ENCODE peak calls at places on chromosome 6, in four cellular contexts. L is heart left ventricle, V is small intestine, A is K562. G is an unnamed sample.
A peak's percentile ranks its signal among the peaks of the same experiment; 100 is the strongest.

GRCh38 chr6:169852504-169853195 is 101.2 kb downstream of the ERMARD start:
- DNase-seq in L (peak; percentile 57), V (no peak), A (no peak), G (no peak)

GRCh38 chr6:165098165-165098564 is 211.2 kb downstream of the C6orf118 start:
- DNase-seq in L (no peak), V (no peak), A (peak; percentile 23), G (peak; percentile 1)

GRCh38 chr6:14105547-14105946 is 12.0 kb upstream of the CD83 start:
- DNase-seq in L (no peak), V (no peak), A (no peak), G (no peak)

GRCh38 chr6:81753709-81754678 is 1.5 kb upstream of the TENT5A start:
- DNase-seq in L (peak; percentile 92), V (peak; percentile 84), A (peak; percentile 81), G (peak; percentile 71)

GRCh38 chr6:52283111-52283510 is 1.4 kb downstream of the MCM3 start:
- DNase-seq in L (no peak), V (no peak), A (no peak), G (no peak)

GRCh38 chr6:165301372-165302246 is 7.8 kb downstream of the C6orf118 start:
- DNase-seq in L (no peak), V (no peak), A (no peak), G (no peak)

GRCh38 chr6:152698692-152699091 is 995 bp downstream of the MYCT1 start:
- DNase-seq in L (no peak), V (no peak), A (no peak), G (no peak)

GRCh38 chr6:129364037-129364436 is 345.9 kb downstream of the ARHGAP18 start:
- DNase-seq in L (no peak), V (no peak), A (no peak), G (no peak)

GRCh38 chr6:74492587-74492986 is 713.3 kb downstream of the COL12A1 start:
- DNase-seq in L (no peak), V (no peak), A (no peak), G (no peak)

GRCh38 chr6:155417454-155417853 is 38.2 kb downstream of the NOX3 start:
- DNase-seq in L (no peak), V (peak; percentile 16), A (no peak), G (no peak)

GRCh38 chr6:116405147-116405546 is 34.4 kb downstream of the DSE start:
- DNase-seq in L (no peak), V (no peak), A (no peak), G (no peak)

GRCh38 chr6:145247677-145248419 is 487.5 kb downstream of the EPM2A start:
- DNase-seq in L (no peak), V (no peak), A (no peak), G (peak; percentile 95)

GRCh38 chr6:1759877-1760276 is 150.2 kb downstream of the FOXC1 start:
- DNase-seq in L (no peak), V (no peak), A (no peak), G (no peak)

GRCh38 chr6:7769702-7770101 is 43.8 kb downstream of the BMP6 start:
- DNase-seq in L (no peak), V (no peak), A (no peak), G (no peak)

GRCh38 chr6:170206931-170207431 is 83.9 kb downstream of the DLL1 start:
- DNase-seq in L (no peak), V (no peak), A (no peak), G (no peak)

GRCh38 chr6:129312865-129313264 is 397.1 kb downstream of the ARHGAP18 start:
- DNase-seq in L (no peak), V (no peak), A (no peak), G (no peak)

GRCh38 chr6:74690365-74690764 is 515.5 kb downstream of the COL12A1 start:
- DNase-seq in L (no peak), V (no peak), A (no peak), G (peak; percentile 5)

GRCh38 chr6:11221623-11222384 is 10.7 kb downstream of the NEDD9 start:
- DNase-seq in L (no peak), V (no peak), A (no peak), G (no peak)

GRCh38 chr6:62272118-62272517 is 13.9 kb downstream of the KHDRBS2 start:
- DNase-seq in L (no peak), V (no peak), A (no peak), G (no peak)

GRCh38 chr6:136404627-136405310 is 115.1 kb upstream of the BCLAF1 start:
- DNase-seq in L (no peak), V (no peak), A (no peak), G (no peak)

GRCh38 chr6:41704028-41704427 is 31.4 kb downstream of the TFEB start:
- DNase-seq in L (peak; percentile 15), V (no peak), A (peak; percentile 31), G (no peak)

GRCh38 chr6:75213112-75213511 is 7.3 kb upstream of the COL12A1 start:
- DNase-seq in L (no peak), V (no peak), A (no peak), G (peak; percentile 65)

GRCh38 chr6:105892577-105893262 is 193.4 kb upstream of the PRDM1 start:
- DNase-seq in L (no peak), V (no peak), A (peak; percentile 68), G (no peak)

GRCh38 chr6:134416501-134417154 is 98.7 kb upstream of the SGK1 start:
- DNase-seq in L (no peak), V (no peak), A (peak; percentile 60), G (no peak)

GRCh38 chr6:89963391-89963790 is 69.1 kb downstream of the GJA10 start:
- DNase-seq in L (no peak), V (no peak), A (no peak), G (peak; percentile 12)

GRCh38 chr6:18245079-18245478 is 19.3 kb downstream of the DEK start:
- DNase-seq in L (no peak), V (no peak), A (no peak), G (no peak)

GRCh38 chr6:34366639-34366921 is 25.9 kb downstream of the NUDT3 start:
- DNase-seq in L (no peak), V (no peak), A (no peak), G (no peak)

DNA sequence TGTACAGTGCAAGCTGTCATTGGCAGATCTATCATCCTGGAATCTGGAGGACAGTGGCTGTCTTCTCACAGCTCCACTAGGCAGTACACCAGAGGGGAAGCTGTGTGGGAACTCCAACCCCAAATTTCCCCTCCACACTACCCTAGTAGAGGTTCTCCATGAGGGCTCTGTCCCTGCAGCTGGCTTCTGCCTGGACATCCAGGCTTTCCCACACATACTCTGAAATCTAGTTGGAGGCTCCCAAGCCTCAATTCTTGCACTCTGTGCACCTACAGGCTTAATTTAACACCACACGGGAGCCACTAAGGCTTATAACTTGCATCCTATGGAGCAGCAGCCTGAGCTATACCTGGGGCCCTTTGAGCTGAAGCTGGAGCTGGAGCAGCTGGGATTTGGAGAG is 43.0 kb upstream of the TRIM39 start:
- DNase-seq in L (no peak), V (no peak), A (no peak), G (no peak)
- H3K9me3 ChIP-seq in L (no peaks in the 10 kb centered on the region), V (peaks cover 3% of the 10 kb centered on the region), A (peaks cover 35% of the 10 kb centered on the region), G (no peaks in the 10 kb centered on the region)

DNA sequence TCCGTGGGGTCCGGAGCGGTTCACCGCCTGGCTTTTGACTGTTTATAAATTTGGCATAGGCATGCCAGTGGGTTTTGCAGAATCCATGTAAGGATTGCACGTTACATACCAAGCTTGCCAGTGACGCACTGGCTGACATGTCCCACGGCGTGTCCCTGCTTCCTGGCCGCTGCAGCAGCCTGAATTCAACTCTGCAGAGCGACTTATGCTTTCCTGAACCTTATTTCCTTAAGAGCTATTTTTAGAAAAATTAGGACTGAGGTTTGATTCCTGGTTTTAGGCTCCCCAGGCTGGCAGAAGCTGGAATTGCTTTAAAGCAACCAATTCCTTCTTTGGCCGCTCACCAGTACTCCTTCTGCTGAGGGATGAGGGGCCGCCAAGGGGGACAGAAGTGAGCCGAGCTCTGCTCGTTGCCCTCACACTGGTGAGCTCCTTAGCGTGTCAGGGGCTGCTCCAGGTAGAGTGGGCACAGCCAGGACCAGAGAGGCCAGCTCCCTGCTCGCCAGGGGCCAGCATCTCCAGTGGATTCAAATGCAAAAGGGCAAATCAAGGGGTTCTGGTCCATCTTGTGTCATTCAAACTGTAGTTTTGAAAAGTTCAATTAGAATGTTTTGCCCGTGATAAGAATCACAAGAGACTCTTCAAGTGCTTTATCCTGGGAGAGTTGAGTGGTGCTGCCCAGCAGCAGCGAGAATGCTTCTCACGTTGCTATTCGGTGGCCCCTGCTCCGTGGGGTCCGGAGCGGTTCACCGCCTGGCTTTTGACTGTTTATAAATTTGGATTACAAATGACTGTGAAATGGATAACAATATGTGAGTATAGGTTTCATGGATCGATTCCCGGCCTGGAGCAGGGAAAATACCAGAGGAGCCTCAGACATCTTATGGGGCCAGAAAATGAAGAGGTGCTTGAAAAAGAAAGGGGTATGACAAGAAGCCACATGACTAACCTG is 17.5 kb upstream of the IRF4 start:
- DNase-seq in L (no peak), V (no peak), A (no peak), G (peak; percentile 60)
- H3K9me3 ChIP-seq in L (no peaks in the 10 kb centered on the region), V (no peaks in the 10 kb centered on the region), A (no peaks in the 10 kb centered on the region), G (no peaks in the 10 kb centered on the region)

DNA sequence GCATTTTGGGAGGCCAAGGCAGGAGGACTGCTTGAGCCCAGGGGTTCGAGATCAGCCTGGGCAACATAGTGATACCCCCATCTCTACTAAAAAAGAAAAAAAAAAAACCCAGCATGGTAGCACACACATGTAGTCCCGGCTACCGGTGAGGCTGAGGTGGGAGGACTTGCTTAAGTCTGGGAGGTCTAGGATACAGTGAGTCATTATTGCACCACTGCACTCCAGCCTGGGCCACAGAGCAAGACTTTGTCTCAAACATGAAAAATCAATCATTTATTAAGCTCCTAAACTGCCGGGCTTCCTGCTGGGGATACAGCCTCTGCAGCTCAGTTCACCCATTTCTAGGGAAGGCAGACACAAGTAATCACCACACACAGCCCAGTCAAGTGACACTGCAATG is 7.3 kb upstream of the USP45 start:
- DNase-seq in L (no peak), V (no peak), A (peak; percentile 21), G (no peak)
- H3K9me3 ChIP-seq in L (no peaks in the 10 kb centered on the region), V (no peaks in the 10 kb centered on the region), A (no peaks in the 10 kb centered on the region), G (no peaks in the 10 kb centered on the region)

GRCh38 chr6:5753187-5753586 is 253.5 kb downstream of the NRN1 start:
- DNase-seq in L (no peak), V (no peak), A (no peak), G (no peak)
- H3K9me3 ChIP-seq in L (no peaks in the 10 kb centered on the region), V (no peaks in the 10 kb centered on the region), A (peaks cover 2% of the 10 kb centered on the region), G (no peaks in the 10 kb centered on the region)

GRCh38 chr6:22129751-22130150 is 167.1 kb downstream of the PRL start:
- DNase-seq in L (no peak), V (no peak), A (no peak), G (no peak)
- H3K9me3 ChIP-seq in L (no peaks in the 10 kb centered on the region), V (peaks cover 1% of the 10 kb centered on the region), A (no peaks in the 10 kb centered on the region), G (no peaks in the 10 kb centered on the region)

DNA sequence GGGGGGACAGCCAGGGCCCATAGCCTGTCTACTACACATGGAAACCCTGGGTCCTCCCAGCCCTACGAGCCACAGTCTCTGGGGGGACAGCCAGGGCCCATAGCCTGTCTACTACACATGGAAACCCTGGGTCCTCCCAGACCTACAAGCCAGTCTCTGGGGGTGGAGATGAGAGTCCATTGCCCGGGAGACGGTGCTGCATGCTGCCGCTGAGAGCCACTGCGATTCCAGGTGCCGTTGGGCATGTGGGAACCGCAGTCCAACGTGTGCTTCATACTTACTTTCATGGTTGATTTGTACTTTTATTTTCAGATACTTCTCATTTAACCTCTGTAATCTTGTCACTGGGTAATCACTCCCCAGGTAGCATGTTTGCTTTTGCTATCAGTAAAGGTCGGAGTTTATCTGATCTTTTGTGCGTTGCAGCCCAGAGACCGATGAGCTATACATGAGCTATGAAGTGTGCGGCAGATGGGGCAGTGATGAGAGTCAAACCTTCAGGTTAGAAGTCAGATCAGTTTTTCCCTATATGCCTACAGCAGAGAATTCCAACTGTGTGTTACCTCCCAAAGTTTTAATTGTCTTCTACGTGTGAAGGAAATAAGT is 58.2 kb downstream of the SMOC2 start:
- DNase-seq in L (no peak), V (peak; percentile 56), A (no peak), G (no peak)
- H3K9me3 ChIP-seq in L (no peaks in the 10 kb centered on the region), V (no peaks in the 10 kb centered on the region), A (no peaks in the 10 kb centered on the region), G (no peaks in the 10 kb centered on the region)

GRCh38 chr6:139766796-139767195 is 392.3 kb upstream of the CITED2 start:
- DNase-seq in L (no peak), V (no peak), A (no peak), G (no peak)
- H3K9me3 ChIP-seq in L (no peaks in the 10 kb centered on the region), V (no peaks in the 10 kb centered on the region), A (no peaks in the 10 kb centered on the region), G (no peaks in the 10 kb centered on the region)

G was measured in cardiac muscle cell.